ENCODE peak calls at places on chromosomes 13 and 19, in seven cellular contexts. R is A549, Q is K562, A is H1, V is IMR-90, X is HepG2, F is GM12878. E is an unnamed sample.
A peak's percentile ranks its signal among the peaks of the same experiment; 100 is the strongest.

GRCh38 chr19:19637523-19638251 is 5.8 kb downstream of the GMIP start:
- DNase-seq in R (no peak), Q (no peak), V (no peak), X (no peak), A (peak; percentile 97), F (no peak), E (no peak)

GRCh38 chr13:107838592-107839161 is 376.7 kb downstream of the LIG4 start:
- DNase-seq in Q (no peak), A (no peak), X (no peak), F (no peak), R (no peak), V (no peak), E (no peak)

GRCh38 chr13:112330479-112331407 is 45.4 kb upstream of the SPACA7 start:
- DNase-seq in R (no peak), A (no peak), Q (no peak), V (no peak), X (no peak), F (no peak), E (no peak)

GRCh38 chr19:13881692-13882418 is 4.9 kb downstream of the NANOS3 start:
- DNase-seq in Q (no peak), X (no peak), A (no peak), F (no peak), V (peak; percentile 39), R (no peak), E (no peak)

GRCh38 chr13:77554079-77554478 is 18.6 kb downstream of the SCEL start:
- DNase-seq in R (no peak), Q (no peak), X (no peak), A (no peak), V (no peak), F (no peak), E (no peak)

GRCh38 chr13:49997935-49998334 is 1.1 kb downstream of the TRIM13 start:
- DNase-seq in V (no peak), F (no peak), X (no peak), R (no peak), A (no peak), Q (no peak), E (no peak)

GRCh38 chr13:62512194-62513141 is 1096.8 kb upstream of the PCDH20 start:
- DNase-seq in Q (peak; percentile 9), F (peak; percentile 24), R (peak; percentile 1), X (peak; percentile 29), A (peak; percentile 68), V (peak; percentile 32), E (peak; percentile 35)

GRCh38 chr19:55075366-55075998 is at the start of gene EPS8L1:
- DNase-seq in X (no peak), R (no peak), Q (no peak), A (peak; percentile 86), F (no peak), V (no peak), E (no peak)

GRCh38 chr19:40623403-40624239 is 22.5 kb downstream of the LTBP4 start:
- DNase-seq in R (peak; percentile 90), X (peak; percentile 43), Q (peak; percentile 99), A (peak; percentile 100), F (no peak), V (peak; percentile 18), E (peak; percentile 80)

GRCh38 chr13:29861694-29862110 is 11.3 kb upstream of the UBL3 start:
- DNase-seq in V (peak; percentile 97), Q (no peak), R (no peak), F (no peak), X (peak; percentile 52), A (no peak), E (no peak)

GRCh38 chr13:93244141-93244917 is 17.7 kb downstream of the GPC6 start:
- DNase-seq in A (no peak), X (no peak), R (no peak), F (no peak), V (peak; percentile 67), Q (peak; percentile 30), E (no peak)

GRCh38 chr19:33063356-33064116 is 1.2 kb downstream of the RHPN2 start:
- DNase-seq in X (no peak), Q (no peak), A (peak; percentile 60), R (no peak), V (peak; percentile 30), F (no peak), E (no peak)

GRCh38 chr19:10286803-10287737 is at the start of gene ICAM4:
- DNase-seq in V (peak; percentile 29), A (peak; percentile 80), X (peak; percentile 63), R (no peak), Q (peak; percentile 95), F (no peak), E (no peak)

GRCh38 chr13:49308104-49308875 is 60.6 kb downstream of the CDADC1 start:
- DNase-seq in R (no peak), X (peak; percentile 63), A (no peak), V (peak; percentile 66), Q (no peak), F (no peak), E (no peak)

GRCh38 chr19:57512845-57513244 is 13.1 kb downstream of the ZNF773 start:
- DNase-seq in A (no peak), R (no peak), Q (no peak), F (no peak), X (no peak), V (peak; percentile 34), E (no peak)

GRCh38 chr19:39934584-39935233 is at the start of gene FCGBP:
- DNase-seq in R (no peak), V (no peak), X (no peak), A (no peak), F (no peak), Q (no peak), E (no peak)

GRCh38 chr19:9741476-9742171 is 26.9 kb downstream of the ZNF846 start:
- DNase-seq in V (peak; percentile 1), Q (no peak), A (no peak), X (no peak), F (no peak), R (no peak), E (no peak)

GRCh38 chr19:18421371-18421959 is 2.3 kb downstream of the SSBP4 start:
- DNase-seq in Q (no peak), A (no peak), V (no peak), F (no peak), X (no peak), R (no peak), E (no peak)

GRCh38 chr13:45728759-45729158 is 26.6 kb downstream of the CBY2 start:
- DNase-seq in X (peak; percentile 57), F (no peak), Q (peak; percentile 27), A (peak; percentile 56), V (no peak), R (peak; percentile 14), E (peak; percentile 45)

GRCh38 chr13:98188544-98189166 is 11.6 kb upstream of the RNF113B start:
- DNase-seq in V (no peak), X (no peak), Q (no peak), F (no peak), A (no peak), R (no peak), E (no peak)

GRCh38 chr13:91544723-91545122 is 146.3 kb downstream of the GPC5 start:
- DNase-seq in V (no peak), X (peak; percentile 5), R (no peak), F (no peak), Q (peak; percentile 60), A (no peak), E (no peak)

GRCh38 chr13:69124996-69125395 is 982.6 kb upstream of the ATXN8OS start:
- DNase-seq in X (no peak), A (no peak), V (no peak), F (no peak), R (no peak), Q (no peak), E (no peak)
- TF ChIP-seq CEBPB in X (no peak), A (no peak), V (no peak), F (no peak), R (no peak), Q (no peak), E (no peak)

GRCh38 chr13:20402881-20403280 is 122.8 kb downstream of the CRYL1 start:
- DNase-seq in R (no peak), A (no peak), V (no peak), X (no peak), F (no peak), Q (no peak), E (no peak)
- TF ChIP-seq CEBPB in R (no peak), A (no peak), V (no peak), X (no peak), F (no peak), Q (no peak), E (no peak)

GRCh38 chr19:28960986-28961705 is 251.8 kb downstream of the UQCRFS1 start:
- DNase-seq in F (no peak), R (no peak), Q (no peak), V (peak; percentile 73), A (no peak), X (no peak), E (no peak)
- TF ChIP-seq CEBPB in F (no peak), R (no peak), Q (no peak), V (no peak), A (no peak), X (no peak), E (no peak)

GRCh38 chr19:15264061-15264932 is 32.0 kb upstream of the EPHX3 start:
- DNase-seq in R (peak; percentile 43), A (peak; percentile 93), X (peak; percentile 56), F (no peak), V (peak; percentile 65), Q (peak; percentile 79), E (peak; percentile 45)
- TF ChIP-seq CEBPB in R (no peak), A (no peak), X (no peak), F (no peak), V (no peak), Q (no peak), E (no peak)

E was measured in HCT116.